ENCODE peak calls at places on chromosome 9, in eight cellular contexts. One of them, this sample, is unnamed.

GRCh38 chr9:94860678-94861588 is 134.4 kb downstream of the AOPEP start:
- DNase-seq in adrenal gland: no peak
- DNase-seq in A549: no peak
- DNase-seq in body of pancreas: no peak
- DNase-seq in IMR-90: peak; percentile 89
- DNase-seq in endothelial cell of umbilical vein: no peak
- DNase-seq in NB4: peak; percentile 90
- DNase-seq in esophagus squamous epithelium: no peak
- DNase-seq in this sample: no peak

GRCh38 chr9:99046068-99046467 is 58.8 kb upstream of the TGFBR1 start:
- DNase-seq in body of pancreas: no peak
- DNase-seq in A549: no peak
- DNase-seq in adrenal gland: no peak
- DNase-seq in endothelial cell of umbilical vein: no peak
- DNase-seq in IMR-90: no peak
- DNase-seq in NB4: no peak
- DNase-seq in esophagus squamous epithelium: no peak
- DNase-seq in this sample: no peak

GRCh38 chr9:126487856-126488255 is 125.9 kb upstream of the LMX1B start:
- DNase-seq in endothelial cell of umbilical vein: no peak
- DNase-seq in IMR-90: no peak
- DNase-seq in body of pancreas: no peak
- DNase-seq in esophagus squamous epithelium: no peak
- DNase-seq in NB4: no peak
- DNase-seq in A549: no peak
- DNase-seq in adrenal gland: no peak
- DNase-seq in this sample: no peak

GRCh38 chr9:135925496-135926133 is 18.3 kb upstream of the CAMSAP1 start:
- DNase-seq in esophagus squamous epithelium: no peak
- DNase-seq in body of pancreas: no peak
- DNase-seq in NB4: no peak
- DNase-seq in endothelial cell of umbilical vein: no peak
- DNase-seq in A549: no peak
- DNase-seq in adrenal gland: no peak
- DNase-seq in IMR-90: peak; percentile 35
- DNase-seq in this sample: no peak

GRCh38 chr9:96338299-96338698 is 36.3 kb upstream of the HSD17B3 start:
- DNase-seq in IMR-90: no peak
- DNase-seq in NB4: no peak
- DNase-seq in esophagus squamous epithelium: no peak
- DNase-seq in endothelial cell of umbilical vein: no peak
- DNase-seq in body of pancreas: no peak
- DNase-seq in adrenal gland: no peak
- DNase-seq in A549: no peak
- DNase-seq in this sample: no peak

GRCh38 chr9:115400801-115401200 is 282.8 kb upstream of the TNC start:
- DNase-seq in esophagus squamous epithelium: no peak
- DNase-seq in adrenal gland: no peak
- DNase-seq in IMR-90: peak; percentile 74
- DNase-seq in NB4: no peak
- DNase-seq in A549: no peak
- DNase-seq in endothelial cell of umbilical vein: no peak
- DNase-seq in body of pancreas: no peak
- DNase-seq in this sample: no peak

GRCh38 chr9:95218790-95219189 is 98.7 kb downstream of the FANCC start:
- DNase-seq in NB4: no peak
- DNase-seq in adrenal gland: no peak
- DNase-seq in esophagus squamous epithelium: no peak
- DNase-seq in IMR-90: no peak
- DNase-seq in endothelial cell of umbilical vein: no peak
- DNase-seq in body of pancreas: no peak
- DNase-seq in A549: no peak
- DNase-seq in this sample: no peak

GRCh38 chr9:21030389-21031035 is 928 bp downstream of the HACD4 start:
- DNase-seq in IMR-90: peak; percentile 12
- DNase-seq in endothelial cell of umbilical vein: peak; percentile 35
- DNase-seq in body of pancreas: no peak
- DNase-seq in adrenal gland: no peak
- DNase-seq in A549: peak; percentile 12
- DNase-seq in NB4: peak; percentile 90
- DNase-seq in esophagus squamous epithelium: no peak
- DNase-seq in this sample: no peak

GRCh38 chr9:128066713-128067621 is at the start of gene NAIF1:
- DNase-seq in endothelial cell of umbilical vein: peak; percentile 99
- DNase-seq in adrenal gland: peak; percentile 97
- DNase-seq in A549: peak; percentile 99
- DNase-seq in body of pancreas: peak; percentile 98
- DNase-seq in IMR-90: peak; percentile 100
- DNase-seq in NB4: peak; percentile 99
- DNase-seq in esophagus squamous epithelium: peak; percentile 88
- DNase-seq in this sample: peak; percentile 99

GRCh38 chr9:128068656-128069221 is 707 bp downstream of the SLC25A25 start:
- DNase-seq in NB4: peak; percentile 34
- DNase-seq in esophagus squamous epithelium: no peak
- DNase-seq in body of pancreas: no peak
- DNase-seq in IMR-90: no peak
- DNase-seq in A549: no peak
- DNase-seq in endothelial cell of umbilical vein: peak; percentile 26
- DNase-seq in adrenal gland: no peak
- DNase-seq in this sample: no peak

GRCh38 chr9:128065907-128066712 is 1.0 kb downstream of the NAIF1 start:
- DNase-seq in A549: no peak
- DNase-seq in esophagus squamous epithelium: no peak
- DNase-seq in NB4: peak; percentile 30
- DNase-seq in endothelial cell of umbilical vein: no peak
- DNase-seq in body of pancreas: no peak
- DNase-seq in adrenal gland: no peak
- DNase-seq in IMR-90: no peak
- DNase-seq in this sample: no peak

GRCh38 chr9:128067622-128067897 is 440 bp upstream of the NAIF1 start:
- DNase-seq in adrenal gland: no peak
- DNase-seq in body of pancreas: no peak
- DNase-seq in IMR-90: no peak
- DNase-seq in endothelial cell of umbilical vein: no peak
- DNase-seq in esophagus squamous epithelium: no peak
- DNase-seq in NB4: no peak
- DNase-seq in A549: no peak
- DNase-seq in this sample: no peak

DNA sequence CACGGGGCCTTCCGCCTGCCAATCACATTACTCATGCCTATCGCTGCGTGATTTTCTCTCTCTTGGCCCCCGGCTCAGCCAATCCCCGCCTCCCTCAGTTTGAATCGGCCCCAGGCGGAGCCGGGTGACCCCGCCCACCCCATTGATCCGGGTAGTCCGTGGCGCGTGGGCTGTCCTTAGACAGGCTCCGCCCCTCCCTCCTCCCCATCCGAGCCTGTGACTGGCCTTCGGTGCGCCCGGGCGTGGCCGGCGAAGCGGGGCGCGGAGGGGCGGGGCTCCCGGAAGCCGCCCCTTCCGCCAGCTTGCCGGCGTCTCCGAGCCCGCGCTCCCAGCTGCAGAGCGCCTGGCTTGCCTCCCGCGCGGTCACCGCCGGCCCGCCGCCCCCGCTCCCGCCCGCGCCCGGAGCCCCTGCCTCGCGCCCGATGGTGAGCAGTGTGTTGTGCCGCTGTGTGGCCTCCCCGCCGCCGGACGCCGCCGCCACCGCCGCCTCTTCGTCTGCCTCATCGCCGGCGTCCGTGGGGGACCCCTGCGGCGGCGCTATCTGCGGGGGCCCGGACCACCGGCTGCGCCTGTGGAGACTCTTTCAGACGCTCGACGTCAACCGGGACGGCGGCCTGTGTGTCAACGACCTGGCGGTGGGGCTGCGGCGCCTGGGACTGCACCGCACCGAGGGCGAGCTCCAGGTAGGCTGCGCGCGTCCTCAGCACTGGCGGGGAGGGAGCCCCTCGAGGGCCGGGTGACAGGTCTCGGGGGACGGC is at the start of gene SLC25A25:
- DNase-seq in endothelial cell of umbilical vein: peak; percentile 100
- DNase-seq in body of pancreas: peak; percentile 100
- DNase-seq in NB4: peak; percentile 98
- DNase-seq in esophagus squamous epithelium: peak; percentile 98
- DNase-seq in A549: peak; percentile 99
- DNase-seq in IMR-90: peak; percentile 99
- DNase-seq in adrenal gland: peak; percentile 100
- DNase-seq in this sample: peak; percentile 98
- TF ChIP-seq POLR2A in endothelial cell of umbilical vein: peak; percentile 61
- TF ChIP-seq POLR2A in body of pancreas: peak; percentile 58
- TF ChIP-seq POLR2A in NB4: no peak
- TF ChIP-seq POLR2A in esophagus squamous epithelium: no peak
- TF ChIP-seq POLR2A in A549: peak; percentile 70
- TF ChIP-seq POLR2A in IMR-90: peak; percentile 68
- TF ChIP-seq POLR2A in adrenal gland: peak; percentile 88
- TF ChIP-seq POLR2A in this sample: no peak

DNA sequence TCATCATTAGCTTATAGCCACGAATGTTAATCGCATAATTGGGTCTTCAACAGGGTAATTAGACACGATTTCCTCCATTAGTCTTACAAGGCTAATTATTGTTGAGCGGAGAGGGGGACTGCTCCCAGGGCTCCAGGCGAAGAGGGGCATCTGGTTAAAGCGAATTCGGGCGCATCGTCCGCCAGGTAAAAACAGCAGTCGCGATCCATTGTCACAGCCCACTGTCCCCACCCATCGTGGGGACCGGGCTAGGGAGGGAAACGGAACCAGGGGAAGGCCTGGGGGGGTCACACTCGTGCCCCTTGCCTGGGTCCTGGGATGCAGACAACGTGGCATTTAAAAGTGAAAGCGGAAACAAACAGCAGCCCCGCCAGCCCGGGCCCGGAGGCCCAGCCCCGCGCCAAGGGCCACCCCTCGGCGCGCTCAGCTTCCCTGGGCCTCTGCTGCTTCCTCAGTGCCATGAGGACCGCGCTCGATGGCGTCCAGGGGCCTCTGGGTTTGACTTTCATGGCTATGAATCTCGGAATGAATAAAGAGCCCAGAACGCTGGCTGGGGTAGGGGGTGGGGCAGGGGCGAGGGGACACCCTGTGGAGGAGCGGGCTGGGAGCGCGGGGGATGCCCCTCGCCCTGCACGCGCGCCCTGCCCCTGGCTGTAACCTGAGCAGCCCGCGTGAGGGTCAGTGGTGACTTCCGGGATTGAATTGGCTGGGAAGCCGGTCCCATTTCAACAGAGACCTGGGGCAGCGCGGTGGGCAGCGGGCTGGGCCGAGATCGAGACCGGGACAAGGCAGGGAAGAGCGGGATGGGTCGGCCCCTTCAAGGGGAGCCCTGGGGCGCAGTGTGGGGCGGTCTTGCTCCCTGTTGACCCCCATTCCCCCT is 99.9 kb downstream of the GTF3C4 start:
- DNase-seq in body of pancreas: peak; percentile 74
- DNase-seq in NB4: peak; percentile 82
- DNase-seq in adrenal gland: peak; percentile 62
- DNase-seq in IMR-90: peak; percentile 51
- DNase-seq in A549: peak; percentile 26
- DNase-seq in esophagus squamous epithelium: no peak
- DNase-seq in endothelial cell of umbilical vein: peak; percentile 52
- DNase-seq in this sample: peak; percentile 14
- TF ChIP-seq POLR2A in body of pancreas: peak; percentile 64
- TF ChIP-seq POLR2A in NB4: peak; percentile 63
- TF ChIP-seq POLR2A in adrenal gland: no peak
- TF ChIP-seq POLR2A in IMR-90: peak; percentile 36
- TF ChIP-seq POLR2A in A549: no peak
- TF ChIP-seq POLR2A in esophagus squamous epithelium: no peak
- TF ChIP-seq POLR2A in endothelial cell of umbilical vein: peak; percentile 43
- TF ChIP-seq POLR2A in this sample: peak; percentile 45

GRCh38 chr9:97698865-97699264 is 1.7 kb upstream of the XPA start:
- DNase-seq in esophagus squamous epithelium: no peak
- DNase-seq in endothelial cell of umbilical vein: no peak
- DNase-seq in IMR-90: no peak
- DNase-seq in A549: no peak
- DNase-seq in body of pancreas: no peak
- DNase-seq in NB4: no peak
- DNase-seq in adrenal gland: peak; percentile 23
- DNase-seq in this sample: no peak

GRCh38 chr9:97695390-97695789 is 1.8 kb downstream of the XPA start:
- DNase-seq in A549: no peak
- DNase-seq in endothelial cell of umbilical vein: peak; percentile 20
- DNase-seq in adrenal gland: no peak
- DNase-seq in esophagus squamous epithelium: no peak
- DNase-seq in body of pancreas: no peak
- DNase-seq in NB4: no peak
- DNase-seq in IMR-90: no peak
- DNase-seq in this sample: no peak

GRCh38 chr9:97697837-97698236 is 697 bp upstream of the XPA start:
- DNase-seq in NB4: no peak
- DNase-seq in body of pancreas: no peak
- DNase-seq in A549: no peak
- DNase-seq in esophagus squamous epithelium: no peak
- DNase-seq in IMR-90: no peak
- DNase-seq in adrenal gland: peak; percentile 18
- DNase-seq in endothelial cell of umbilical vein: no peak
- DNase-seq in this sample: no peak

GRCh38 chr9:97696025-97696822 is 916 bp downstream of the XPA start:
- DNase-seq in NB4: no peak
- DNase-seq in endothelial cell of umbilical vein: peak; percentile 69
- DNase-seq in esophagus squamous epithelium: no peak
- DNase-seq in body of pancreas: no peak
- DNase-seq in A549: no peak
- DNase-seq in adrenal gland: no peak
- DNase-seq in IMR-90: peak; percentile 24
- DNase-seq in this sample: peak; percentile 5

GRCh38 chr9:97696823-97697601 is at the start of gene XPA:
- DNase-seq in body of pancreas: peak; percentile 98
- DNase-seq in adrenal gland: peak; percentile 96
- DNase-seq in esophagus squamous epithelium: peak; percentile 83
- DNase-seq in IMR-90: peak; percentile 89
- DNase-seq in A549: peak; percentile 95
- DNase-seq in NB4: peak; percentile 94
- DNase-seq in endothelial cell of umbilical vein: peak; percentile 97
- DNase-seq in this sample: peak; percentile 92
- TF ChIP-seq POLR2A in body of pancreas: peak; percentile 93
- TF ChIP-seq POLR2A in adrenal gland: peak; percentile 89
- TF ChIP-seq POLR2A in esophagus squamous epithelium: peak; percentile 76
- TF ChIP-seq POLR2A in IMR-90: peak; percentile 75
- TF ChIP-seq POLR2A in A549: peak; percentile 94
- TF ChIP-seq POLR2A in NB4: peak; percentile 87
- TF ChIP-seq POLR2A in endothelial cell of umbilical vein: peak; percentile 94
- TF ChIP-seq POLR2A in this sample: peak; percentile 94

DNA sequence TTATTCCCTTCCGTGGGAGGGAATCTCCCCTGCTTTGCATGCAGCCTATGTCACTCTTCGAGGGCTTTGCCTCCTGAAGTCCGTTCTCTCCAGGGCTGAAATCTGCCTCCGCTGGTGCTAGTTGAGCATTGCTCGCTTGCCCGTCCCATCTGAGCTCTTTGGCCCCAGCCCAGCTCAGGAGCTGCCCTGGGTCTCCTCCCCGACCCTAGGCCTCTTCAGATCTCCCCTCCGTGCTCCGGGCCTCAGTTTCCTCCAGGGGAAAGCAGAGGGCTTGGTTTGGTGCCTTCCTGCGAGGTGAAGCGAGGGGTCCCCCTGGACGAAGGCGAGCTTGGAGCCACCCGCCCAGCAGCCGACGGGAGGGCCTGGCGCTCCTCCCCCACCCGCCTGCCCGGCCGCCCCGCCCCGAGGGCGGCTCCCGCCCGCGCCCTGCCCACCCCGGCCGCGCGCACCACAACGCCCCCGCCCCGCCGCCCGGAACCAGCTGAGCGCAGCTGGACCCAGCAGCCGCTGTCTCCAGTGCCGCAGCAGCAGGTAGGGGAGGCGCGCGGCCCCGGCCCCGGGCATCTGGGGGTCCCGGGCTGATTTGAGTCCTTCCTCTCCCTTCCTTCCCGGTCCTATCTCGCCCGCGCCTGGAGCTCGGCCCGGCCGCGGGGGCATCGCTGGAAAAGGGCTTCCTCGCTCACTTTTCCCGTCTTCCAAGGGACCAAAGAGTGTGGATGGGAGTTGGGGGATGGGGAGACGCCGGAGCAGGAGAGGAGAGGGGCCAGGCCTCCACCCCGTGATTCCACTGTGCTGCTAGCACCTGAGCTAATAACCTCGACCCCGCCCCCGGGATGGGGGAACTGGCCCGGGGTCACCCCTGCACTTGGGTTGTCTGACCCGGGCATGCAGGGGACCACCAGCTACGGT is at the start of gene GSN:
- DNase-seq in NB4: peak; percentile 82
- DNase-seq in body of pancreas: peak; percentile 85
- DNase-seq in A549: peak; percentile 62
- DNase-seq in adrenal gland: peak; percentile 88
- DNase-seq in endothelial cell of umbilical vein: peak; percentile 68
- DNase-seq in IMR-90: peak; percentile 50
- DNase-seq in esophagus squamous epithelium: no peak
- DNase-seq in this sample: peak; percentile 47
- TF ChIP-seq POLR2A in NB4: peak; percentile 67
- TF ChIP-seq POLR2A in body of pancreas: peak; percentile 76
- TF ChIP-seq POLR2A in A549: peak; percentile 91
- TF ChIP-seq POLR2A in adrenal gland: no peak
- TF ChIP-seq POLR2A in endothelial cell of umbilical vein: no peak
- TF ChIP-seq POLR2A in IMR-90: no peak
- TF ChIP-seq POLR2A in esophagus squamous epithelium: no peak
- TF ChIP-seq POLR2A in this sample: peak; percentile 64

This sample was measured in HepG2.